ENCODE peak calls at places on chromosomes 5 and 9, in seven cellular contexts. H is AG08395; O is posterior cingulate gyrus; S is activated CD4-positive, alpha-beta T cell treated with anti-CD3 and anti-CD28 coated beads, Interleukin-2, amount 50 U/mL, for 1 hour; K is NCI-H748 treated with DMSO at 0.1 percent for 48 hours; G is tibial artery; J is mesenteric fat pad. R is an unnamed sample.

GRCh38 chr9:22067196-22067595 is 58.1 kb upstream of the CDKN2B start:
- DNase-seq in H (no peak), O (no peak), S (no peak), K (no peak), G (no peak), J (no peak), R (no peak)

GRCh38 chr5:60349891-60350415 is 350.0 kb downstream of the DEPDC1B start:
- DNase-seq in H (no peak), O (no peak), S (no peak), K (no peak), G (no peak), J (no peak), R (no peak)

GRCh38 chr5:90529939-90530677 is 724 bp upstream of the LYSMD3 start:
- DNase-seq in H (peak), O (peak), S (peak), K (peak), G (peak), J (no peak), R (peak)

GRCh38 chr9:122099271-122099869 is 6.3 kb upstream of the TTLL11 start:
- DNase-seq in H (peak), O (peak), S (peak), K (peak), G (peak), J (no peak), R (peak)

GRCh38 chr5:98168862-98169261 is 604.6 kb upstream of the RGMB start:
- DNase-seq in H (no peak), O (no peak), S (no peak), K (no peak), G (no peak), J (no peak), R (no peak)

GRCh38 chr5:95621839-95622629 is 2.1 kb downstream of the GPR150 start:
- DNase-seq in H (no peak), O (no peak), S (no peak), K (no peak), G (no peak), J (no peak), R (peak)

GRCh38 chr5:181223729-181224389 is 778 bp downstream of the TRIM41 start:
- DNase-seq in H (no peak), O (peak), S (no peak), K (no peak), G (no peak), J (no peak), R (no peak)

GRCh38 chr5:179263391-179264052 is 81.7 kb downstream of the ADAMTS2 start:
- DNase-seq in H (no peak), O (no peak), S (no peak), K (no peak), G (peak), J (peak), R (no peak)

GRCh38 chr5:111735829-111736228 is 21.2 kb downstream of the NREP start:
- DNase-seq in H (peak), O (no peak), S (no peak), K (no peak), G (no peak), J (no peak), R (no peak)

GRCh38 chr5:119578937-119579336 is 50.4 kb upstream of the FAM170A start:
- DNase-seq in H (no peak), O (no peak), S (no peak), K (peak), G (no peak), J (no peak), R (no peak)

GRCh38 chr5:112109331-112109993 is 309.6 kb downstream of the EPB41L4A start:
- DNase-seq in H (peak), O (no peak), S (no peak), K (no peak), G (no peak), J (no peak), R (no peak)

GRCh38 chr5:90301248-90301647 is 108.3 kb downstream of the CETN3 start:
- DNase-seq in H (no peak), O (no peak), S (no peak), K (no peak), G (no peak), J (no peak), R (no peak)

GRCh38 chr5:57551974-57552537 is 69.4 kb upstream of the ACTBL2 start:
- DNase-seq in H (no peak), O (no peak), S (no peak), K (no peak), G (no peak), J (no peak), R (no peak)

GRCh38 chr5:74957906-74958305 is 91.7 kb upstream of the FAM169A start:
- DNase-seq in H (no peak), O (no peak), S (no peak), K (no peak), G (no peak), J (no peak), R (no peak)

GRCh38 chr5:142511318-142511717 is 174.6 kb downstream of the FGF1 start:
- DNase-seq in H (no peak), O (no peak), S (no peak), K (no peak), G (no peak), J (no peak), R (no peak)

GRCh38 chr9:90444609-90445008 is 198.0 kb downstream of the DIRAS2 start:
- DNase-seq in H (no peak), O (no peak), S (no peak), K (no peak), G (no peak), J (no peak), R (no peak)

GRCh38 chr5:31948006-31948405 is 226.1 kb downstream of the GOLPH3 start:
- DNase-seq in H (no peak), O (no peak), S (no peak), K (no peak), G (no peak), J (no peak), R (no peak)

GRCh38 chr5:14153932-14154646 is 10.9 kb downstream of the TRIO start:
- DNase-seq in H (peak), O (no peak), S (no peak), K (no peak), G (peak), J (no peak), R (no peak)

GRCh38 chr9:94167055-94167346 is 82.7 kb downstream of the PTPDC1 start:
- DNase-seq in H (no peak), O (no peak), S (no peak), K (peak), G (no peak), J (no peak), R (no peak)

GRCh38 chr5:14628346-14628745 is 36.2 kb upstream of the OTULIN start:
- DNase-seq in H (peak), O (no peak), S (peak), K (no peak), G (no peak), J (no peak), R (peak)

GRCh38 chr5:177469061-177469628 is 4.3 kb downstream of the DBN1 start:
- DNase-seq in H (peak), O (peak), S (no peak), K (peak), G (no peak), J (no peak), R (no peak)

GRCh38 chr5:179272326-179273073 is 72.8 kb downstream of the ADAMTS2 start:
- DNase-seq in H (no peak), O (no peak), S (no peak), K (no peak), G (peak), J (no peak), R (no peak)